ENCODE peak calls at places on chromosomes 1 and 21, in seven cellular contexts. M, C, W, Y, G, R and U are unnamed samples.

GRCh38 chr21:33801424-33802405 is 113.9 kb downstream of the ATP5PO start:
- DNase-seq in M (no peak), C (peak; percentile 57), W (peak; percentile 91), Y (peak; percentile 82), G (no peak), R (peak; percentile 96), U (no peak)

GRCh38 chr1:12184008-12184681 is 17.4 kb downstream of the TNFRSF1B start:
- DNase-seq in M (peak; percentile 31), C (peak; percentile 40), W (no peak), Y (peak; percentile 92), G (peak; percentile 86), R (no peak), U (peak; percentile 79)

GRCh38 chr1:229597877-229598276 is 28.0 kb downstream of the TAF5L start:
- DNase-seq in M (no peak), C (no peak), W (no peak), Y (peak; percentile 16), G (no peak), R (no peak), U (peak; percentile 22)

GRCh38 chr1:182259229-182259872 is 132.2 kb downstream of the GLUL start:
- DNase-seq in M (no peak), C (peak; percentile 69), W (no peak), Y (peak; percentile 80), G (peak; percentile 49), R (peak; percentile 92), U (peak; percentile 39)

GRCh38 chr1:111955755-111956154 is 33.7 kb downstream of the KCND3 start:
- DNase-seq in M (no peak), C (peak; percentile 18), W (peak; percentile 32), Y (no peak), G (no peak), R (peak; percentile 18), U (peak; percentile 39)

GRCh38 chr1:65011983-65012382 is 45.6 kb upstream of the JAK1 start:
- DNase-seq in M (no peak), C (no peak), W (no peak), Y (no peak), G (no peak), R (no peak), U (no peak)

GRCh38 chr1:84301759-84302380 is 362 bp downstream of the SAMD13 start:
- DNase-seq in M (no peak), C (no peak), W (no peak), Y (no peak), G (no peak), R (peak; percentile 72), U (no peak)

GRCh38 chr1:156616463-156616862 is 2.8 kb upstream of the HAPLN2 start:
- DNase-seq in M (peak; percentile 91), C (no peak), W (no peak), Y (peak; percentile 24), G (peak; percentile 41), R (peak; percentile 16), U (no peak)

GRCh38 chr1:207006914-207007313 is 25.6 kb downstream of the C1orf116 start:
- DNase-seq in M (no peak), C (no peak), W (no peak), Y (no peak), G (no peak), R (no peak), U (no peak)

GRCh38 chr1:176905648-176906047 is 258.9 kb downstream of the ASTN1 start:
- DNase-seq in M (no peak), C (no peak), W (no peak), Y (no peak), G (no peak), R (no peak), U (no peak)

GRCh38 chr1:157626099-157626498 is 28.2 kb upstream of the FCRL4 start:
- DNase-seq in M (no peak), C (no peak), W (no peak), Y (no peak), G (no peak), R (no peak), U (no peak)

GRCh38 chr1:42732126-42732680 is 7.8 kb downstream of the CLDN19 start:
- DNase-seq in M (no peak), C (no peak), W (no peak), Y (no peak), G (no peak), R (no peak), U (no peak)

GRCh38 chr1:49686107-49686506 is 337.6 kb downstream of the AGBL4 start:
- DNase-seq in M (peak; percentile 78), C (peak; percentile 6), W (no peak), Y (no peak), G (no peak), R (peak; percentile 60), U (no peak)

GRCh38 chr21:41678016-41678935 is 88.6 kb downstream of the RIPK4 start:
- DNase-seq in M (no peak), C (peak; percentile 57), W (no peak), Y (peak; percentile 59), G (no peak), R (peak; percentile 96), U (no peak)

GRCh38 chr1:29532741-29533140 is 296.4 kb downstream of the PTPRU start:
- DNase-seq in M (no peak), C (no peak), W (no peak), Y (no peak), G (no peak), R (no peak), U (no peak)

GRCh38 chr1:223258751-223259177 is 105.2 kb downstream of the SUSD4 start:
- DNase-seq in M (no peak), C (no peak), W (no peak), Y (peak; percentile 55), G (no peak), R (no peak), U (peak; percentile 73)

GRCh38 chr1:211484738-211485479 is 7.1 kb downstream of the RD3 start:
- DNase-seq in M (no peak), C (no peak), W (no peak), Y (no peak), G (no peak), R (no peak), U (no peak)

GRCh38 chr1:25727819-25728286 is 72.1 kb upstream of the SELENON start:
- DNase-seq in M (peak; percentile 91), C (peak; percentile 92), W (no peak), Y (no peak), G (peak; percentile 82), R (no peak), U (peak; percentile 42)

GRCh38 chr1:17585266-17585987 is 45.9 kb downstream of the ARHGEF10L start:
- DNase-seq in M (no peak), C (no peak), W (no peak), Y (no peak), G (no peak), R (no peak), U (no peak)

GRCh38 chr21:44299085-44299457 is 782 bp upstream of the PFKL start:
- DNase-seq in M (no peak), C (no peak), W (no peak), Y (peak; percentile 34), G (no peak), R (no peak), U (no peak)

GRCh38 chr21:27725916-27726315 is 759.0 kb upstream of the ADAMTS5 start:
- DNase-seq in M (no peak), C (no peak), W (no peak), Y (peak; percentile 4), G (no peak), R (no peak), U (no peak)

GRCh38 chr1:27382950-27383627 is at the start of gene CD164L2:
- DNase-seq in M (no peak), C (peak; percentile 62), W (no peak), Y (no peak), G (no peak), R (peak; percentile 32), U (no peak)

GRCh38 chr1:101310484-101310883 is 73.7 kb downstream of the S1PR1 start:
- DNase-seq in M (no peak), C (no peak), W (no peak), Y (no peak), G (no peak), R (no peak), U (no peak)

GRCh38 chr1:183506561-183506960 is 34.3 kb downstream of the SMG7 start:
- DNase-seq in M (no peak), C (no peak), W (no peak), Y (no peak), G (no peak), R (no peak), U (peak; percentile 28)

GRCh38 chr21:29181799-29182470 is 51.5 kb downstream of the MAP3K7CL start:
- DNase-seq in M (no peak), C (no peak), W (no peak), Y (peak; percentile 93), G (no peak), R (no peak), U (peak; percentile 73)

GRCh38 chr21:42846221-42846620 is 33.1 kb downstream of the WDR4 start:
- DNase-seq in M (peak; percentile 2), C (no peak), W (no peak), Y (no peak), G (peak; percentile 3), R (no peak), U (no peak)

GRCh38 chr1:226772456-226773139 is 33.5 kb upstream of the ITPKB start:
- DNase-seq in M (no peak), C (no peak), W (no peak), Y (no peak), G (no peak), R (no peak), U (no peak)

GRCh38 chr1:227453962-227454361 is 109.4 kb upstream of the ZNF678 start:
- DNase-seq in M (no peak), C (no peak), W (no peak), Y (no peak), G (no peak), R (no peak), U (no peak)

GRCh38 chr1:7298749-7299151 is 472.3 kb upstream of the VAMP3 start:
- DNase-seq in M (no peak), C (no peak), W (no peak), Y (peak; percentile 89), G (no peak), R (no peak), U (peak; percentile 57)

GRCh38 chr1:84776639-84777038 is 86.4 kb upstream of the SSX2IP start:
- DNase-seq in M (no peak), C (no peak), W (no peak), Y (peak; percentile 33), G (no peak), R (no peak), U (no peak)

GRCh38 chr1:13749543-13750307 is 49.7 kb downstream of the PRDM2 start:
- DNase-seq in M (peak; percentile 33), C (peak; percentile 59), W (no peak), Y (peak; percentile 26), G (peak; percentile 70), R (no peak), U (peak; percentile 70)